ENCODE peak calls at places on chromosomes 6 and 20, in nine cellular contexts. W is left cardiac atrium; P is activated T-cell treated with anti-CD3 and anti-CD28 coated beads, Interleukin-2, amount 50 U/mL, for 72 hours; K is stimulated activated memory B cell treated with anti-CD40 and anti-IgM and Interleukin-4, amounts not matched to agents 10 μg/mL and 1 μg/mL and 100 μg/mL, for 72 hours; U is sciatic nerve; H is pancreas; D is GM23338; F is psoas muscle; R is naive thymus-derived CD4-positive, alpha-beta T cell. O is an unnamed sample.

GRCh38 chr6:11775791-11776409 is 2.7 kb downstream of the ADTRP start:
- ATAC-seq in K (no peak), D (no peak), W (no peak), F (no peak), U (no peak), R (no peak), P (no peak), H (no peak), O (no peak)

GRCh38 chr6:65450451-65450850 is 256.6 kb downstream of the EYS start:
- ATAC-seq in F (no peak), P (no peak), R (no peak), U (no peak), K (no peak), D (peak; percentile 94), H (no peak), W (no peak), O (no peak)

GRCh38 chr6:96499781-96500180 is 21.8 kb upstream of the UFL1 start:
- ATAC-seq in K (no peak), W (no peak), F (no peak), D (no peak), U (no peak), R (peak; percentile 83), H (no peak), P (peak; percentile 42), O (no peak)

GRCh38 chr6:118495639-118496296 is 52.3 kb upstream of the PLN start:
- ATAC-seq in W (no peak), P (peak; percentile 93), K (no peak), D (no peak), R (no peak), U (no peak), F (peak; percentile 72), H (no peak), O (peak; percentile 37)

GRCh38 chr6:162448294-162448693 is 279.3 kb downstream of the PRKN start:
- ATAC-seq in F (no peak), R (no peak), D (no peak), W (peak; percentile 59), H (no peak), U (no peak), K (no peak), P (no peak), O (no peak)

GRCh38 chr6:106163446-106163965 is 77.4 kb downstream of the PRDM1 start:
- ATAC-seq in K (peak; percentile 84), P (peak; percentile 39), F (peak; percentile 36), R (peak; percentile 60), D (peak; percentile 84), W (peak; percentile 60), U (peak; percentile 73), H (peak; percentile 22), O (peak; percentile 39)

GRCh38 chr6:119205911-119206617 is 127.6 kb upstream of the FAM184A start:
- ATAC-seq in W (no peak), F (no peak), U (no peak), P (no peak), R (no peak), H (no peak), D (no peak), K (peak; percentile 83), O (peak; percentile 35)

GRCh38 chr20:28616354-28616753 is 2641.1 kb upstream of the DEFB115 start:
- ATAC-seq in K (no peak), U (no peak), F (no peak), P (no peak), H (no peak), W (no peak), R (no peak), D (no peak), O (no peak)

GRCh38 chr6:157879034-157879872 is 56.2 kb downstream of the SNX9 start:
- ATAC-seq in F (no peak), K (no peak), R (no peak), D (peak; percentile 87), W (no peak), P (peak; percentile 69), H (no peak), U (no peak), O (peak; percentile 74)

GRCh38 chr20:36873498-36874189 is 2.3 kb upstream of the TLDC2 start:
- ATAC-seq in U (no peak), H (no peak), K (no peak), D (no peak), F (no peak), R (peak; percentile 66), P (no peak), W (no peak), O (no peak)

O was measured in activated T-helper 17 cell treated with anti-CD3 and anti-CD28 coated beads, Interleukin-2, amount 50 U/mL, for 72 hours.